ENCODE peak calls at places on chromosome 14, in seven cellular contexts. X, O, R, L, Y, G and P are unnamed samples.

GRCh38 chr14:77322951-77323350 is 2.1 kb downstream of the GSTZ1 start:
- DNase-seq in X (no peak), O (no peak), R (no peak), L (no peak), Y (no peak), G (no peak), P (no peak)

GRCh38 chr14:65972891-65973290 is 513.3 kb upstream of the CCDC196 start:
- DNase-seq in X (no peak), O (no peak), R (no peak), L (no peak), Y (no peak), G (no peak), P (no peak)

GRCh38 chr14:78363008-78363407 is 192.8 kb downstream of the NRXN3 start:
- DNase-seq in X (no peak), O (no peak), R (no peak), L (no peak), Y (no peak), G (no peak), P (no peak)

GRCh38 chr14:68768316-68768715 is 24.6 kb downstream of the ZFP36L1 start:
- DNase-seq in X (peak; percentile 52), O (no peak), R (peak; percentile 14), L (no peak), Y (no peak), G (no peak), P (no peak)

GRCh38 chr14:37819155-37820015 is 224.0 kb downstream of the TTC6 start:
- DNase-seq in X (no peak), O (no peak), R (no peak), L (no peak), Y (no peak), G (no peak), P (no peak)

GRCh38 chr14:91310620-91311283 is 66.2 kb upstream of the GPR68 start:
- DNase-seq in X (no peak), O (no peak), R (no peak), L (no peak), Y (no peak), G (no peak), P (no peak)

GRCh38 chr14:105315211-105315721 is 718 bp downstream of the PACS2 start:
- DNase-seq in X (peak; percentile 76), O (peak; percentile 88), R (no peak), L (peak; percentile 83), Y (peak; percentile 54), G (no peak), P (peak; percentile 70)

GRCh38 chr14:80388980-80389711 is 177.8 kb upstream of the DIO2 start:
- DNase-seq in X (no peak), O (no peak), R (no peak), L (no peak), Y (no peak), G (no peak), P (no peak)

GRCh38 chr14:52018252-52018651 is 28.9 kb downstream of the RTRAF start:
- DNase-seq in X (no peak), O (no peak), R (no peak), L (no peak), Y (no peak), G (no peak), P (no peak)

GRCh38 chr14:80215081-80215480 is 3.8 kb upstream of the DIO2 start:
- DNase-seq in X (no peak), O (no peak), R (no peak), L (no peak), Y (no peak), G (no peak), P (no peak)

GRCh38 chr14:25032092-25032784 is 17.7 kb downstream of the STXBP6 start:
- DNase-seq in X (no peak), O (no peak), R (no peak), L (peak; percentile 69), Y (no peak), G (no peak), P (no peak)

GRCh38 chr14:78633747-78634146 is 463.6 kb downstream of the NRXN3 start:
- DNase-seq in X (no peak), O (no peak), R (no peak), L (peak; percentile 57), Y (no peak), G (no peak), P (no peak)

GRCh38 chr14:39097159-39097558 is 5.9 kb downstream of the SEC23A start:
- DNase-seq in X (no peak), O (no peak), R (no peak), L (no peak), Y (no peak), G (no peak), P (no peak)

GRCh38 chr14:89447182-89447970 is 30.3 kb upstream of the FOXN3 start:
- DNase-seq in X (peak; percentile 24), O (no peak), R (no peak), L (no peak), Y (no peak), G (no peak), P (no peak)

GRCh38 chr14:24279301-24280186 is 8.1 kb upstream of the RABGGTA start:
- DNase-seq in X (no peak), O (no peak), R (no peak), L (no peak), Y (peak; percentile 42), G (peak; percentile 48), P (no peak)

GRCh38 chr14:22668417-22668816 is 24.3 kb upstream of the OR6J1 start:
- DNase-seq in X (no peak), O (no peak), R (no peak), L (no peak), Y (no peak), G (no peak), P (no peak)

GRCh38 chr14:90419200-90419599 is 22.4 kb downstream of the CALM1 start:
- DNase-seq in X (peak; percentile 92), O (no peak), R (peak; percentile 95), L (no peak), Y (peak; percentile 62), G (peak; percentile 67), P (peak; percentile 78)

GRCh38 chr14:55807059-55807499 is 227.1 kb downstream of the KTN1 start:
- DNase-seq in X (peak; percentile 79), O (no peak), R (peak; percentile 85), L (no peak), Y (peak; percentile 90), G (peak; percentile 87), P (peak; percentile 77)

GRCh38 chr14:95361373-95362179 is 41.9 kb upstream of the CLMN start:
- DNase-seq in X (no peak), O (peak; percentile 84), R (no peak), L (peak; percentile 94), Y (peak; percentile 72), G (no peak), P (peak; percentile 23)

GRCh38 chr14:33070474-33070873 is 131.8 kb downstream of the NPAS3 start:
- DNase-seq in X (no peak), O (no peak), R (no peak), L (no peak), Y (no peak), G (no peak), P (no peak)

GRCh38 chr14:92340938-92341337 is 18.0 kb downstream of the SLC24A4 start:
- DNase-seq in X (no peak), O (no peak), R (no peak), L (no peak), Y (no peak), G (no peak), P (no peak)

GRCh38 chr14:77615231-77616132 is 955 bp downstream of the SPTLC2 start:
- DNase-seq in X (no peak), O (no peak), R (no peak), L (no peak), Y (peak; percentile 12), G (no peak), P (no peak)

DNA sequence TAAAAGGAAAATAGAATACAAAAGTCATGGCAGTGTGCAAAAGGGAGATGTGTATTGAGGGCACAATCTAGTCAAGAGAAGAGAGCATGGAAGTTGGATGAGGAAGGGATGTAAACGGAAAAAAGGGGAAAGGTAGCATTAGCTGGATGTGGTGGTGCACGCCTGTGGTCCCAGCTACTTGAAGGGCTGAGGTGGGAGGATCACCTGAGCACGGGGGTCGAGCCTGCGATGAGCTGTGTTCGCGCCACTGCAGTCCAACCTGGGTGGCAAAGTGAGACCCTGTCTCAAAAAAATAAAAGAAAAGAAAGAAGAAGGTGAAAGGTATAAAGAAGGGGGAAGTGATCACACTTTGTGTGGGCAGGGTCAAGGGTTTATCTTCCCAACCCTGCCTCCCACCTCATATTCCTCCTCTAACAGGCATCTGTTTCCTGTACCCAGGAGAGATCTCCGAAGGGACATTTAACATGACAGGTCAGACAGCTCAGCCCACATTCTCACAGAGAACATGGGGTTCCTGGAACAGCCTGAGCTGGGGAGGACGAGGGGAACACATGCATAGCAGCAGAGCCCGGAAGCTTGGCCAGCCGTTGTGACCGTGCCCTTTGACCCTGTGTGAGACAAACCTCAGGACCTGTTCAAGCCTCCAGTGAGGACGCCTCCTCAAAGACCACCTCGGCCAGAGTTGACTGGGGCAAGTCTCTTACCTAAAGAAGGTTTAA is 8.9 kb downstream of the RNASE11 start:
- DNase-seq in X (no peak), O (no peak), R (no peak), L (peak; percentile 54), Y (no peak), G (no peak), P (no peak)
- H3K36me3 ChIP-seq in X (no peaks in the 10 kb centered on the region), O (no peaks in the 10 kb centered on the region), R (no peaks in the 10 kb centered on the region), L (no peaks in the 10 kb centered on the region), Y (no peaks in the 10 kb centered on the region), G (no peaks in the 10 kb centered on the region), P (no peaks in the 10 kb centered on the region)

GRCh38 chr14:103055693-103056092 is 1.7 kb downstream of the CDC42BPB start:
- DNase-seq in X (no peak), O (no peak), R (no peak), L (no peak), Y (no peak), G (no peak), P (no peak)
- H3K4me1 ChIP-seq in X (no peaks in the 10 kb centered on the region), O (peaks cover 37% of the 10 kb centered on the region), R (no peaks in the 10 kb centered on the region), L (peaks cover 7% of the 10 kb centered on the region), Y (peaks cover 47% of the 10 kb centered on the region), G (peaks cover 84% of the 10 kb centered on the region), P (peaks cover 43% of the 10 kb centered on the region)

DNA sequence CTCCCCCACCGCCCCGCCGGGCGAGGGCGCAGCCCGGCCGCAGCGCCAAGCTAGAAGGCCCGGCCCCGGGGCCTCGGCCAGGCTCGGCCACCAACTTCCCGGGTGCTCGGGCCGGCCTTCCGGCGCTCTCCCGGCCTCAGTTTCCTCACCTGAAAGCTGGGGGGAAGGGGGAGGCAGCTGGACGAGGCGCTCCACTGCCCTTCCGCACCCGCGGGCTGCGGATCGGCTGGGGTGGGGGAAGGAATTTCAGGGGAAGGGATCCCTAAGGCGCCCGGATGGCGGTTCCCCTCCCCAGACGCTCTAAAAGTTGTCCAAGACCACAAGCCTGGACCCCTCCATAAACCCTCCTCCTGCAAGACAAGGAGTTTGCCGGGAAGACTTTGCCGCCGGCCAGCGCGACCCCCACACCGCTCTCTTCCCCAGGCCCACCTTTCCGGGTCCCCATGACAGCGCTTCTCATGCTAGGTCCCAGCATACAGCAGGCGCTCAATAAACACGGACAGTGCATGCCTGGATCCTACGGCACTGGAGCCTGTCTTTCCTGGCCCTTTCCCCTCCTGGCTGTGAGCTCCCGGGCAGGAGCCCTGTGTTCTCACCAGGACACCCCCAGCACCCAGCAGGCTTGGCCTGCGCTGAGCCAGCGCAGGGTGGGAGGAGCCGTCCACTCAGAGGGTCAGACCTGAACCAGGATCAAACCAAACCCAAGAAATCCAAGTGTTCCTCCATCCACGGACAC is 18.1 kb downstream of the BEGAIN start:
- DNase-seq in X (no peak), O (no peak), R (no peak), L (no peak), Y (peak; percentile 41), G (no peak), P (no peak)
- H3K27me3 ChIP-seq in X (peaks cover 97% of the 10 kb centered on the region), O (peaks cover 44% of the 10 kb centered on the region), R (no peaks in the 10 kb centered on the region), L (peaks cover 74% of the 10 kb centered on the region), Y (no peaks in the 10 kb centered on the region), G (peaks cover 100% of the 10 kb centered on the region), P (no peaks in the 10 kb centered on the region)

DNA sequence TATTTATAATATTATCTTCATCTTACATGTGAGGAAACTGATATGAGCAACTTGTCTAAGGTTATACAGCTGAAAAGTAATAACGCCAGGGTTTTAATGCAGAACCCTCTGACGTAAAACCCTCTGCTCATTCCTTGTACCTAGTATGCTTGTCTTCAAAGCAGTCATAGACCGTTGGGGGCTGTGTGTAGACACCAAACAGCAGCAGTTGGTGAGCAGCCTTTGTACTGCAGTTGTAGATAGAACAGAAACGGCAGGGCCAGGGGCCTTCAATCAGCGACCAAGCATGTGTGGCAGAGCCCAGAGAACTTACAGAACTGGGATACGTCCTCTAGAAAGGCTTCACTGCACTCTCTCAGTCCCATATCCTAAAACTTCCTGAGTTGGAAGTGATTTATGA is 28.1 kb downstream of the EVL start:
- DNase-seq in X (peak; percentile 19), O (no peak), R (no peak), L (no peak), Y (no peak), G (no peak), P (no peak)
- H3K36me3 ChIP-seq in X (peaks cover 4% of the 10 kb centered on the region), O (no peaks in the 10 kb centered on the region), R (no peaks in the 10 kb centered on the region), L (peaks cover 12% of the 10 kb centered on the region), Y (peaks cover 8% of the 10 kb centered on the region), G (peaks cover 9% of the 10 kb centered on the region), P (no peaks in the 10 kb centered on the region)